ENCODE peak calls at places on chromosomes 1 and 21, in ten cellular contexts. W is bronchial epithelial cell, Y is foreskin keratinocyte, C is lower leg skin, N is Calu3, S is WTC11, F is endothelial cell, M is MCF 10A, R is AG10803, L is foreskin fibroblast. G is an unnamed sample.

GRCh38 chr21:33909756-33910155 is 5.8 kb downstream of the ATP5PO start:
- DNase-seq in F (no peak), W (no peak), R (no peak), L (no peak), Y (no peak), N (no peak), S (no peak), M (no peak), C (no peak), G (no peak)

GRCh38 chr1:33719771-33720670 is 143.9 kb upstream of the HMGB4 start:
- DNase-seq in F (no peak), Y (no peak), M (no peak), C (peak), L (peak), R (peak), N (no peak), S (no peak), W (no peak), G (no peak)

GRCh38 chr1:1210726-1211540 is 3.0 kb downstream of the TNFRSF4 start:
- DNase-seq in M (no peak), W (no peak), F (peak), C (no peak), R (no peak), S (no peak), L (no peak), Y (no peak), N (no peak), G (no peak)

GRCh38 chr1:111484391-111484790 is 10.6 kb downstream of the C1orf162 start:
- DNase-seq in C (no peak), S (no peak), M (no peak), F (no peak), W (no peak), R (peak), L (no peak), N (no peak), Y (no peak), G (no peak)

GRCh38 chr1:18941221-18942141 is 15.0 kb downstream of the IFFO2 start:
- DNase-seq in S (no peak), Y (peak), L (peak), C (no peak), N (peak), M (no peak), F (no peak), W (peak), R (peak), G (no peak)

GRCh38 chr1:231057410-231057809 is 17.4 kb upstream of the FAM89A start:
- DNase-seq in N (no peak), M (no peak), W (peak), C (no peak), F (no peak), L (no peak), R (no peak), S (no peak), Y (no peak), G (no peak)

GRCh38 chr1:22969224-22969829 is 3.3 kb downstream of the LACTBL1 start:
- DNase-seq in M (peak), R (peak), N (no peak), W (peak), Y (peak), F (no peak), L (peak), C (peak), S (no peak), G (peak)

GRCh38 chr1:197838836-197839235 is 63.6 kb upstream of the DENND1B start:
- DNase-seq in L (peak), C (no peak), F (no peak), R (peak), M (peak), N (no peak), W (peak), S (no peak), Y (peak), G (peak)

GRCh38 chr21:37184784-37185593 is 82.1 kb downstream of the VPS26C start:
- DNase-seq in F (no peak), M (no peak), Y (no peak), C (no peak), S (no peak), R (no peak), W (no peak), L (no peak), N (no peak), G (no peak)

GRCh38 chr1:20670936-20671335 is 9.8 kb upstream of the DDOST start:
- DNase-seq in W (no peak), M (no peak), S (no peak), N (no peak), R (no peak), L (no peak), C (no peak), F (no peak), Y (no peak), G (no peak)

GRCh38 chr1:78286686-78287085 is 204.1 kb upstream of the PTGFR start:
- DNase-seq in C (no peak), L (peak), N (no peak), Y (no peak), S (no peak), F (no peak), M (peak), W (peak), R (peak), G (peak)

GRCh38 chr1:95888877-95889799 is 655.1 kb downstream of the RWDD3 start:
- DNase-seq in W (no peak), Y (no peak), N (no peak), M (no peak), L (peak), C (no peak), F (no peak), R (no peak), S (no peak), G (no peak)

GRCh38 chr1:30708361-30708728 is 15.0 kb downstream of the MATN1 start:
- DNase-seq in Y (no peak), N (no peak), S (no peak), F (no peak), L (no peak), W (no peak), M (no peak), C (no peak), R (no peak), G (no peak)

GRCh38 chr1:100137602-100138001 is 4.6 kb downstream of the TRMT13 start:
- DNase-seq in M (no peak), F (no peak), C (no peak), R (no peak), S (no peak), W (no peak), N (no peak), Y (no peak), L (no peak), G (no peak)

GRCh38 chr1:226547754-226548191 is 791 bp upstream of the STUM start:
- DNase-seq in L (peak), W (peak), F (peak), R (peak), M (peak), Y (peak), C (peak), S (peak), N (peak), G (peak)

GRCh38 chr1:74713849-74714248 is 19.0 kb downstream of the CRYZ start:
- DNase-seq in S (no peak), F (no peak), L (no peak), Y (no peak), M (no peak), C (no peak), R (no peak), W (no peak), N (no peak), G (no peak)

GRCh38 chr1:201573030-201573429 is 34.1 kb downstream of the NAV1 start:
- DNase-seq in M (no peak), F (no peak), L (no peak), W (peak), Y (no peak), N (no peak), S (no peak), R (no peak), C (no peak), G (no peak)

GRCh38 chr1:230754831-230755230 is 7.6 kb downstream of the CAPN9 start:
- DNase-seq in F (no peak), C (no peak), Y (no peak), S (no peak), N (no peak), M (peak), R (peak), W (no peak), L (peak), G (peak)

GRCh38 chr1:108847464-108847863 is 9.4 kb downstream of the AKNAD1 start:
- DNase-seq in F (no peak), N (no peak), M (no peak), Y (no peak), W (no peak), L (no peak), C (no peak), R (no peak), S (no peak), G (no peak)

GRCh38 chr21:30769724-30770431 is 14.7 kb upstream of the KRTAP21-1 start:
- DNase-seq in C (no peak), Y (peak), R (no peak), F (no peak), W (no peak), L (no peak), M (peak), N (no peak), S (no peak), G (no peak)

GRCh38 chr1:84571150-84571535 is 3.1 kb downstream of the CTBS start:
- DNase-seq in F (no peak), L (peak), S (no peak), Y (peak), R (no peak), M (peak), W (peak), N (no peak), C (no peak), G (peak)

GRCh38 chr1:212532469-212533235 is 75.9 kb upstream of the ATF3 start:
- DNase-seq in R (no peak), L (no peak), Y (no peak), W (no peak), F (no peak), S (no peak), C (no peak), N (no peak), M (no peak), G (no peak)

GRCh38 chr1:85387781-85388180 is 77.2 kb downstream of the DDAH1 start:
- DNase-seq in M (no peak), N (no peak), W (no peak), C (no peak), F (no peak), Y (no peak), S (no peak), L (no peak), R (no peak), G (no peak)

GRCh38 chr1:98112631-98113030 is 191.8 kb upstream of the DPYD start:
- DNase-seq in W (no peak), M (no peak), Y (no peak), F (no peak), C (no peak), N (no peak), L (peak), R (peak), S (no peak), G (no peak)

GRCh38 chr1:98113811-98114210 is 193.0 kb upstream of the DPYD start:
- DNase-seq in F (no peak), C (no peak), M (no peak), R (no peak), W (no peak), Y (no peak), L (no peak), N (no peak), S (no peak), G (no peak)

GRCh38 chr1:98107256-98107655 is 186.4 kb upstream of the DPYD start:
- DNase-seq in R (no peak), L (no peak), F (no peak), N (no peak), W (no peak), M (no peak), S (no peak), C (no peak), Y (no peak), G (no peak)

GRCh38 chr1:98110674-98111073 is 189.8 kb upstream of the DPYD start:
- DNase-seq in S (no peak), C (no peak), L (peak), R (peak), W (no peak), N (no peak), M (peak), F (no peak), Y (peak), G (peak)
- TF ChIP-seq CTCF in S (no peak), C (no peak), L (no peak), R (no peak), W (no peak), N (no peak), M (no peak), F (no peak), Y (no peak), G (no peak)

GRCh38 chr1:215677112-215677511 is 110.0 kb downstream of the KCTD3 start:
- DNase-seq in W (no peak), Y (no peak), C (no peak), F (no peak), N (no peak), S (no peak), R (no peak), L (no peak), M (no peak), G (no peak)
- TF ChIP-seq CTCF in W (no peak), Y (no peak), C (no peak), F (no peak), N (no peak), S (no peak), R (peak), L (no peak), M (no peak), G (peak)

GRCh38 chr1:87915771-87916170 is 587.1 kb downstream of the LMO4 start:
- DNase-seq in N (no peak), W (peak), L (no peak), R (no peak), C (no peak), M (no peak), S (no peak), F (no peak), Y (no peak), G (no peak)
- TF ChIP-seq CTCF in N (no peak), W (no peak), L (no peak), R (no peak), C (no peak), M (no peak), S (no peak), F (no peak), Y (no peak), G (no peak)

GRCh38 chr1:154466136-154466665 is 35.8 kb upstream of the TDRD10 start:
- DNase-seq in N (no peak), S (no peak), L (no peak), Y (no peak), M (no peak), R (no peak), W (no peak), C (no peak), F (no peak), G (no peak)

GRCh38 chr1:154465621-154466020 is 36.4 kb upstream of the TDRD10 start:
- DNase-seq in W (no peak), F (no peak), M (no peak), S (no peak), L (no peak), R (no peak), N (no peak), C (no peak), Y (no peak), G (no peak)

GRCh38 chr1:154468480-154469240 is 33.4 kb upstream of the TDRD10 start:
- DNase-seq in R (no peak), N (no peak), Y (no peak), W (no peak), F (no peak), M (no peak), C (no peak), L (no peak), S (no peak), G (no peak)

GRCh38 chr1:154467768-154468102 is 34.3 kb upstream of the TDRD10 start:
- DNase-seq in F (no peak), M (no peak), S (no peak), W (no peak), Y (no peak), L (no peak), N (no peak), C (no peak), R (no peak), G (no peak)

DNA sequence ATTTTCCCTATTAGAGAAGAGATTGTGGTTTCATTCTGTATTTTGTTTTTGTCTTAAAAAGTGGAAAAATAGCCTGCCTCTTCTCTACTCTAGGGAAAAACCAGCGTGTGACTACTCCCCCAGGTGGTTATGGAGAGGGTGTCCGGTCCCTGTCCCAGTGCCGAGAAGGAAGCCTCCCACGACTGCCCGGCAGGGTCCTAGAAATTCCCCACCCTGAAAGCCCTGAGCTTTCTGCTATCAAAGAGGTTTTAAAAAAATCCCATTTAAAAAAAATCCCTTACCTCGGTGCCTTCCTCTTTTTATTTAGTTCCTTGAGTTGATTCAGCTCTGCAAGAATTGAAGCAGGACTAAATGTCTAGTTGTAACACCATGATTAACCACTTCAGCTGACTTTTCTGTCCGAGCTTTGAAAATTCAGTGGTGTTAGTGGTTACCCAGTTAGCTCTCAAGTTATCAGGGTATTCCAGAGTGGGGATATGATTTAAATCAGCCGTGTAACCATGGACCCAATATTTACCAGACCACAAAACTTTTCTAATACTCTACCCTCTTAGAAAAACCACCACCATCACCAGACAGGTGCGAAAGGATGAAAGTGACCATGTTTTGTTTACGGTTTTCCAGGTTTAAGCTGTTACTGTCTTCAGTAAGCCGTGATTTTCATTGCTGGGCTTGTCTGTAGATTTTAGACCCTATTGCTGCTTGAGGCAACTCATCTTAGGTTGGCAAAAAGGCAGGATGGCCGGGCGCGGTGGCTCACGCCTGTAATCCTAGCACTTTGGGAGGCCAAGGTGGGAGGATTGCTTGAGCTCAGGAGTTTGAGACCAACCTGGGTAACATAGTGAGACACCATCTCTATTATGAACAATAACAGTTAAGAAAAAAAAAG is 34.9 kb upstream of the TDRD10 start:
- DNase-seq in F (no peak), S (no peak), Y (no peak), N (no peak), L (no peak), R (peak), W (no peak), C (no peak), M (no peak), G (no peak)
- TF ChIP-seq CTCF in F (no peak), S (no peak), Y (peak), N (no peak), L (peak), R (peak), W (no peak), C (no peak), M (no peak), G (peak)

GRCh38 chr21:44296916-44297315 is 2.9 kb upstream of the PFKL start:
- DNase-seq in F (no peak), S (no peak), N (no peak), M (no peak), Y (no peak), L (no peak), R (no peak), C (no peak), W (no peak), G (no peak)

GRCh38 chr21:44297525-44298290 is 2.1 kb upstream of the PFKL start:
- DNase-seq in F (peak), C (peak), M (peak), W (peak), L (peak), N (peak), S (peak), R (peak), Y (peak), G (peak)

GRCh38 chr21:44299458-44300261 is at the start of gene PFKL:
- DNase-seq in C (peak), F (peak), S (peak), R (peak), L (peak), Y (peak), N (peak), M (peak), W (peak), G (peak)

GRCh38 chr21:44299085-44299457 is 782 bp upstream of the PFKL start:
- DNase-seq in S (no peak), C (no peak), L (peak), W (peak), N (no peak), F (no peak), M (no peak), Y (no peak), R (peak), G (peak)

GRCh38 chr21:44298301-44298700 is 1.6 kb upstream of the PFKL start:
- DNase-seq in C (no peak), M (peak), Y (peak), R (peak), S (no peak), L (no peak), F (no peak), N (no peak), W (peak), G (peak)
- TF ChIP-seq CTCF in C (no peak), M (no peak), Y (peak), R (peak), S (no peak), L (peak), F (no peak), N (no peak), W (peak), G (no peak)

GRCh38 chr1:204128964-204129896 is 22.6 kb downstream of the ETNK2 start:
- DNase-seq in C (peak), M (peak), S (peak), W (peak), L (peak), R (peak), N (peak), Y (peak), F (peak), G (peak)

GRCh38 chr1:204130178-204130577 is 21.7 kb downstream of the ETNK2 start:
- DNase-seq in C (no peak), W (no peak), N (peak), Y (no peak), R (no peak), S (no peak), L (no peak), F (no peak), M (peak), G (no peak)

GRCh38 chr1:204132718-204133117 is 19.1 kb downstream of the ETNK2 start:
- DNase-seq in L (no peak), R (no peak), N (no peak), S (no peak), Y (no peak), C (no peak), F (no peak), M (no peak), W (no peak), G (no peak)

GRCh38 chr1:204131978-204132377 is 19.9 kb downstream of the ETNK2 start:
- DNase-seq in N (no peak), R (no peak), W (no peak), S (no peak), C (no peak), M (no peak), L (no peak), F (no peak), Y (no peak), G (no peak)

DNA sequence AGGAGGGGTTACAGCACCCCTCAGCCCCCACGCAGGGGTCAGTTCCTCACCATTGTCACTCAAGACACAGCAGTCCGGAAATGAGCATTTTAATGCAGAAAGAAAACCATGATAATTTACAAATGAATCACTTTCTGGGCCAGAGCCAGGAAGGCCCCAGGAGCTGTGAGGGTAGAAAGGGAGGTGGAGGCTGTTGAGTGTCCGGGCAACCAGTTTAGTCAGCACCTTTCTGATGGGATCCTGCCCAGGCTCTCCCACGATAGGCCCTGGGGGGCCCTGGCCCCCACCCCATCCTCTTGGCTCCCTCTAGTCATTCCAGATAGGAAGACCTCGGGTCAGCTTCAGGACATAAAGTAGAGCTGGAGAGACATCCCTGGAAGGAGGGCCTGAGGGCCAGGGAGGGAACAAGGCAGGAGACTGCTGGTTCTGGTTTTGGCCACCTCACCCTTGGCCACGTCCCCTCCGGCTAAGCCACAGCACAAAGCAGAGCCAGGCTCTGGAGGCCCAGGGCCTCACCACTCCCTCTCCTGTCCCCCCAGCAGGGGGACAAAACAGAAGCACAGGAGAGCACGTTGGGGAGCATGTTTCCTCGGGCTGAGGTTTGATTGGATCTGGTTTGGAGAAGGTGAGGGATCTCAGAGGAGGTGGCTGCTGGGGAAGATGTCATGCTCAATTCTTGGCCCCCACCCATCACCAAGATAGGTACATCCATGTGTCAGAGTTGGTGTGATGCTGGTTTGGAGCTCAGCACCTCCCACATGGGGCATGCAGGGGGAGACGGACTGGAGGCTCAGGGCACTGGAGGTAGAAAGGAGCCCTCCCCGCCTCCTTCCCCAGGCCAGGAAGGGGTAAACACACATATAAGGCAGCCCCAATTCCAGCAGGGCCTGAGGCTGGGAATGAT is 20.6 kb downstream of the ETNK2 start:
- DNase-seq in W (peak), Y (peak), S (no peak), R (peak), L (peak), N (peak), F (no peak), M (peak), C (no peak), G (peak)
- TF ChIP-seq CTCF in W (no peak), Y (peak), S (no peak), R (peak), L (peak), N (no peak), F (no peak), M (no peak), C (no peak), G (peak)